ENCODE peak calls at places on chromosomes 11 and 22, in ten cellular contexts. One of them, this sample, is unnamed.

GRCh38 chr11:75158241-75158640 is 7.3 kb downstream of the SLCO2B1 start:
- DNase-seq in ACHN: no peak
- DNase-seq in HTR-8/SVneo: no peak
- DNase-seq in NAMALWA: no peak
- DNase-seq in activated naive CD4-positive, alpha-beta T cell: no peak
- DNase-seq in AG08395: no peak
- DNase-seq in HFF-Myc: no peak
- DNase-seq in activated T-cell treated with anti-CD3 and anti-CD28 coated beads for 1 hour: no peak
- DNase-seq in left ventricle myocardium inferior: no peak
- DNase-seq in Caki2: no peak
- DNase-seq in this sample: no peak

GRCh38 chr11:104529213-104529612 is 365.3 kb upstream of the PDGFD start:
- DNase-seq in left ventricle myocardium inferior: no peak
- DNase-seq in ACHN: no peak
- DNase-seq in AG08395: no peak
- DNase-seq in HTR-8/SVneo: no peak
- DNase-seq in Caki2: no peak
- DNase-seq in activated T-cell treated with anti-CD3 and anti-CD28 coated beads for 1 hour: no peak
- DNase-seq in HFF-Myc: no peak
- DNase-seq in activated naive CD4-positive, alpha-beta T cell: no peak
- DNase-seq in NAMALWA: no peak
- DNase-seq in this sample: no peak

GRCh38 chr11:16561150-16561549 is 177.3 kb upstream of the C11orf58 start:
- DNase-seq in HFF-Myc: no peak
- DNase-seq in AG08395: no peak
- DNase-seq in Caki2: no peak
- DNase-seq in left ventricle myocardium inferior: no peak
- DNase-seq in activated T-cell treated with anti-CD3 and anti-CD28 coated beads for 1 hour: no peak
- DNase-seq in activated naive CD4-positive, alpha-beta T cell: no peak
- DNase-seq in HTR-8/SVneo: no peak
- DNase-seq in NAMALWA: no peak
- DNase-seq in ACHN: no peak
- DNase-seq in this sample: no peak

GRCh38 chr11:120964857-120965256 is 59.0 kb upstream of the TBCEL start:
- DNase-seq in HFF-Myc: no peak
- DNase-seq in ACHN: no peak
- DNase-seq in Caki2: no peak
- DNase-seq in NAMALWA: no peak
- DNase-seq in activated naive CD4-positive, alpha-beta T cell: no peak
- DNase-seq in AG08395: no peak
- DNase-seq in left ventricle myocardium inferior: no peak
- DNase-seq in HTR-8/SVneo: no peak
- DNase-seq in activated T-cell treated with anti-CD3 and anti-CD28 coated beads for 1 hour: no peak
- DNase-seq in this sample: no peak

GRCh38 chr22:46560696-46561295 is 23.4 kb upstream of the CELSR1 start:
- DNase-seq in Caki2: no peak
- DNase-seq in NAMALWA: no peak
- DNase-seq in HFF-Myc: no peak
- DNase-seq in activated T-cell treated with anti-CD3 and anti-CD28 coated beads for 1 hour: no peak
- DNase-seq in HTR-8/SVneo: no peak
- DNase-seq in AG08395: no peak
- DNase-seq in activated naive CD4-positive, alpha-beta T cell: no peak
- DNase-seq in left ventricle myocardium inferior: peak; percentile 11
- DNase-seq in ACHN: no peak
- DNase-seq in this sample: no peak

GRCh38 chr11:46315033-46315738 is 32.1 kb upstream of the DGKZ start:
- DNase-seq in AG08395: peak; percentile 95
- DNase-seq in Caki2: peak; percentile 63
- DNase-seq in activated T-cell treated with anti-CD3 and anti-CD28 coated beads for 1 hour: peak; percentile 69
- DNase-seq in activated naive CD4-positive, alpha-beta T cell: peak; percentile 68
- DNase-seq in HFF-Myc: no peak
- DNase-seq in NAMALWA: peak; percentile 90
- DNase-seq in left ventricle myocardium inferior: peak; percentile 60
- DNase-seq in ACHN: peak; percentile 78
- DNase-seq in HTR-8/SVneo: peak; percentile 89
- DNase-seq in this sample: no peak

GRCh38 chr22:47205081-47205491 is 442.6 kb downstream of the TBC1D22A start:
- DNase-seq in activated naive CD4-positive, alpha-beta T cell: no peak
- DNase-seq in NAMALWA: no peak
- DNase-seq in ACHN: no peak
- DNase-seq in Caki2: no peak
- DNase-seq in AG08395: no peak
- DNase-seq in HTR-8/SVneo: no peak
- DNase-seq in activated T-cell treated with anti-CD3 and anti-CD28 coated beads for 1 hour: no peak
- DNase-seq in HFF-Myc: no peak
- DNase-seq in left ventricle myocardium inferior: no peak
- DNase-seq in this sample: peak; percentile 70

GRCh38 chr11:69335010-69335409 is 41.1 kb downstream of the MYEOV start:
- DNase-seq in activated T-cell treated with anti-CD3 and anti-CD28 coated beads for 1 hour: no peak
- DNase-seq in NAMALWA: no peak
- DNase-seq in Caki2: no peak
- DNase-seq in ACHN: no peak
- DNase-seq in left ventricle myocardium inferior: no peak
- DNase-seq in HFF-Myc: no peak
- DNase-seq in HTR-8/SVneo: no peak
- DNase-seq in AG08395: no peak
- DNase-seq in activated naive CD4-positive, alpha-beta T cell: no peak
- DNase-seq in this sample: peak; percentile 71

GRCh38 chr11:110076388-110076965 is 16.7 kb upstream of the ZC3H12C start:
- DNase-seq in NAMALWA: no peak
- DNase-seq in activated T-cell treated with anti-CD3 and anti-CD28 coated beads for 1 hour: no peak
- DNase-seq in Caki2: peak; percentile 79
- DNase-seq in left ventricle myocardium inferior: no peak
- DNase-seq in ACHN: no peak
- DNase-seq in HTR-8/SVneo: peak; percentile 70
- DNase-seq in AG08395: no peak
- DNase-seq in activated naive CD4-positive, alpha-beta T cell: no peak
- DNase-seq in HFF-Myc: no peak
- DNase-seq in this sample: no peak

GRCh38 chr11:113014262-113014661 is 53.0 kb downstream of the NCAM1 start:
- DNase-seq in ACHN: no peak
- DNase-seq in activated naive CD4-positive, alpha-beta T cell: no peak
- DNase-seq in activated T-cell treated with anti-CD3 and anti-CD28 coated beads for 1 hour: no peak
- DNase-seq in HFF-Myc: no peak
- DNase-seq in Caki2: no peak
- DNase-seq in AG08395: no peak
- DNase-seq in HTR-8/SVneo: no peak
- DNase-seq in left ventricle myocardium inferior: no peak
- DNase-seq in NAMALWA: no peak
- DNase-seq in this sample: no peak

GRCh38 chr11:17743808-17744119 is 9.2 kb downstream of the KCNC1 start:
- DNase-seq in activated T-cell treated with anti-CD3 and anti-CD28 coated beads for 1 hour: no peak
- DNase-seq in left ventricle myocardium inferior: no peak
- DNase-seq in activated naive CD4-positive, alpha-beta T cell: no peak
- DNase-seq in Caki2: no peak
- DNase-seq in NAMALWA: no peak
- DNase-seq in ACHN: no peak
- DNase-seq in HTR-8/SVneo: peak; percentile 53
- DNase-seq in AG08395: no peak
- DNase-seq in HFF-Myc: no peak
- DNase-seq in this sample: no peak

GRCh38 chr22:22207845-22208564 is 36.6 kb upstream of the VPREB1 start:
- DNase-seq in HTR-8/SVneo: peak; percentile 29
- DNase-seq in NAMALWA: peak; percentile 88
- DNase-seq in left ventricle myocardium inferior: peak; percentile 52
- DNase-seq in Caki2: peak; percentile 72
- DNase-seq in HFF-Myc: peak; percentile 27
- DNase-seq in ACHN: peak; percentile 81
- DNase-seq in activated T-cell treated with anti-CD3 and anti-CD28 coated beads for 1 hour: peak; percentile 78
- DNase-seq in AG08395: peak; percentile 72
- DNase-seq in activated naive CD4-positive, alpha-beta T cell: peak; percentile 78
- DNase-seq in this sample: peak; percentile 87

GRCh38 chr22:37746366-37747089 is 49.7 kb downstream of the TRIOBP start:
- DNase-seq in left ventricle myocardium inferior: peak; percentile 49
- DNase-seq in Caki2: peak; percentile 43
- DNase-seq in AG08395: no peak
- DNase-seq in HTR-8/SVneo: no peak
- DNase-seq in activated naive CD4-positive, alpha-beta T cell: peak; percentile 34
- DNase-seq in activated T-cell treated with anti-CD3 and anti-CD28 coated beads for 1 hour: peak; percentile 12
- DNase-seq in NAMALWA: no peak
- DNase-seq in HFF-Myc: no peak
- DNase-seq in ACHN: no peak
- DNase-seq in this sample: no peak

GRCh38 chr11:128802358-128802981 is 64.6 kb downstream of the KCNJ1 start:
- DNase-seq in NAMALWA: no peak
- DNase-seq in HTR-8/SVneo: peak; percentile 17
- DNase-seq in ACHN: peak; percentile 22
- DNase-seq in HFF-Myc: no peak
- DNase-seq in AG08395: peak; percentile 32
- DNase-seq in activated T-cell treated with anti-CD3 and anti-CD28 coated beads for 1 hour: no peak
- DNase-seq in left ventricle myocardium inferior: no peak
- DNase-seq in Caki2: no peak
- DNase-seq in activated naive CD4-positive, alpha-beta T cell: no peak
- DNase-seq in this sample: no peak

GRCh38 chr11:72813740-72814138 is 472 bp upstream of the ATG16L2 start:
- DNase-seq in activated naive CD4-positive, alpha-beta T cell: peak; percentile 89
- DNase-seq in HTR-8/SVneo: peak; percentile 83
- DNase-seq in activated T-cell treated with anti-CD3 and anti-CD28 coated beads for 1 hour: peak; percentile 76
- DNase-seq in Caki2: peak; percentile 88
- DNase-seq in NAMALWA: peak; percentile 69
- DNase-seq in ACHN: peak; percentile 72
- DNase-seq in left ventricle myocardium inferior: peak; percentile 88
- DNase-seq in AG08395: peak; percentile 81
- DNase-seq in HFF-Myc: no peak
- DNase-seq in this sample: peak; percentile 95

GRCh38 chr11:9459573-9460321 is 1.1 kb upstream of the ZNF143 start:
- DNase-seq in ACHN: peak; percentile 51
- DNase-seq in HFF-Myc: no peak
- DNase-seq in left ventricle myocardium inferior: no peak
- DNase-seq in AG08395: peak; percentile 30
- DNase-seq in NAMALWA: peak; percentile 73
- DNase-seq in activated T-cell treated with anti-CD3 and anti-CD28 coated beads for 1 hour: no peak
- DNase-seq in activated naive CD4-positive, alpha-beta T cell: peak; percentile 4
- DNase-seq in Caki2: peak; percentile 53
- DNase-seq in HTR-8/SVneo: no peak
- DNase-seq in this sample: peak; percentile 88

GRCh38 chr11:22432331-22433065 is 94.3 kb downstream of the SLC17A6 start:
- DNase-seq in HFF-Myc: no peak
- DNase-seq in ACHN: no peak
- DNase-seq in left ventricle myocardium inferior: peak; percentile 40
- DNase-seq in AG08395: no peak
- DNase-seq in Caki2: no peak
- DNase-seq in activated T-cell treated with anti-CD3 and anti-CD28 coated beads for 1 hour: no peak
- DNase-seq in HTR-8/SVneo: no peak
- DNase-seq in NAMALWA: no peak
- DNase-seq in activated naive CD4-positive, alpha-beta T cell: no peak
- DNase-seq in this sample: peak; percentile 75

GRCh38 chr11:34840736-34841386 is 75.3 kb downstream of the APIP start:
- DNase-seq in NAMALWA: peak; percentile 65
- DNase-seq in activated naive CD4-positive, alpha-beta T cell: no peak
- DNase-seq in ACHN: peak; percentile 32
- DNase-seq in left ventricle myocardium inferior: no peak
- DNase-seq in HTR-8/SVneo: no peak
- DNase-seq in AG08395: peak; percentile 19
- DNase-seq in Caki2: no peak
- DNase-seq in activated T-cell treated with anti-CD3 and anti-CD28 coated beads for 1 hour: no peak
- DNase-seq in HFF-Myc: peak; percentile 10
- DNase-seq in this sample: no peak